ENCODE peak calls at places on chromosome 6, in seven cellular contexts. L is HTR-8/SVneo; K is progenitor cell of endocrine pancreas; F is hepatic stellate cell; Z is AML-193; B is H54; H is stimulated activated CD8-positive, alpha-beta memory T cell treated with anti-CD3 and anti-CD28 coated beads, Interleukin-7, amount 100 ng/mL, for 48 hours. I is an unnamed sample.

GRCh38 chr6:33915134-33915533 is 111.3 kb upstream of the MLN start:
- DNase-seq in L (no peak), K (no peak), F (no peak), Z (no peak), B (no peak), H (no peak), I (no peak)

GRCh38 chr6:118216751-118217150 is 309.7 kb downstream of the SLC35F1 start:
- DNase-seq in L (no peak), K (no peak), F (no peak), Z (no peak), B (no peak), H (no peak), I (no peak)

GRCh38 chr6:153852034-153852433 is 187.0 kb upstream of the OPRM1 start:
- DNase-seq in L (no peak), K (no peak), F (no peak), Z (no peak), B (no peak), H (no peak), I (no peak)

GRCh38 chr6:56242343-56242742 is 5.0 kb downstream of the COL21A1 start:
- DNase-seq in L (no peak), K (no peak), F (no peak), Z (no peak), B (no peak), H (no peak), I (no peak)

GRCh38 chr6:45689926-45690615 is 312.3 kb upstream of the SUPT3H start:
- DNase-seq in L (no peak), K (no peak), F (no peak), Z (no peak), B (no peak), H (no peak), I (no peak)

GRCh38 chr6:168208854-168209253 is 110.7 kb downstream of the DACT2 start:
- DNase-seq in L (no peak), K (no peak), F (no peak), Z (no peak), B (no peak), H (no peak), I (no peak)

GRCh38 chr6:151239603-151240035 is at the start of gene AKAP12:
- DNase-seq in L (no peak), K (peak), F (peak), Z (no peak), B (no peak), H (no peak), I (no peak)

GRCh38 chr6:70183512-70183911 is 119.4 kb downstream of the COL9A1 start:
- DNase-seq in L (no peak), K (no peak), F (no peak), Z (no peak), B (no peak), H (no peak), I (no peak)

GRCh38 chr6:1091905-1092304 is 220.0 kb upstream of the FOXQ1 start:
- DNase-seq in L (no peak), K (no peak), F (no peak), Z (no peak), B (no peak), H (no peak), I (no peak)

GRCh38 chr6:7750183-7750582 is 24.3 kb downstream of the BMP6 start:
- DNase-seq in L (no peak), K (no peak), F (no peak), Z (no peak), B (no peak), H (no peak), I (no peak)

GRCh38 chr6:143205170-143205879 is 144.6 kb downstream of the AIG1 start:
- DNase-seq in L (no peak), K (no peak), F (no peak), Z (no peak), B (no peak), H (no peak), I (no peak)

GRCh38 chr6:43280234-43280633 is 17.8 kb upstream of the SLC22A7 start:
- DNase-seq in L (no peak), K (no peak), F (no peak), Z (no peak), B (no peak), H (no peak), I (no peak)

GRCh38 chr6:150354754-150355571 is 13.8 kb upstream of the IYD start:
- DNase-seq in L (no peak), K (no peak), F (no peak), Z (no peak), B (no peak), H (no peak), I (no peak)

GRCh38 chr6:30076333-30076732 is 764 bp upstream of the RNF39 start:
- DNase-seq in L (no peak), K (no peak), F (no peak), Z (no peak), B (no peak), H (no peak), I (no peak)

GRCh38 chr6:89079611-89080213 is 839 bp upstream of the PNRC1 start:
- DNase-seq in L (peak), K (no peak), F (peak), Z (peak), B (no peak), H (peak), I (peak)

GRCh38 chr6:134714679-134715078 is 235.2 kb downstream of the ALDH8A1 start:
- DNase-seq in L (no peak), K (no peak), F (no peak), Z (no peak), B (no peak), H (no peak), I (no peak)

GRCh38 chr6:133547136-133547535 is 306.0 kb downstream of the EYA4 start:
- DNase-seq in L (no peak), K (no peak), F (no peak), Z (no peak), B (no peak), H (no peak), I (no peak)